ENCODE peak calls at places on chromosome 1, in seven cellular contexts. O is CD4-positive, alpha-beta memory T cell; J is CD4-positive, alpha-beta T cell; V is cardiac muscle cell; M is GM12864; Q is uterus; T is WTC11. S is an unnamed sample.

GRCh38 chr1:209326876-209327275 is 256.6 kb upstream of the CAMK1G start:
- DNase-seq in O (no peak), J (no peak), V (no peak), M (no peak), Q (no peak), T (no peak), S (no peak)

GRCh38 chr1:225428879-225429455 is 1.1 kb upstream of the LBR start:
- DNase-seq in O (no peak), J (no peak), V (no peak), M (no peak), Q (no peak), T (no peak), S (no peak)

GRCh38 chr1:35883681-35884155 is 709 bp downstream of the AGO1 start:
- DNase-seq in O (peak; percentile 27), J (peak; percentile 22), V (peak; percentile 44), M (no peak), Q (peak; percentile 41), T (peak; percentile 84), S (peak; percentile 47)

GRCh38 chr1:15923241-15923640 is 52.7 kb downstream of the ZBTB17 start:
- DNase-seq in O (no peak), J (no peak), V (peak; percentile 62), M (no peak), Q (no peak), T (no peak), S (no peak)

GRCh38 chr1:228029281-228029680 is 22.5 kb downstream of the WNT3A start:
- DNase-seq in O (no peak), J (no peak), V (no peak), M (no peak), Q (no peak), T (no peak), S (no peak)

GRCh38 chr1:172069535-172069934 is 228.2 kb downstream of the DNM3 start:
- DNase-seq in O (no peak), J (no peak), V (peak; percentile 59), M (no peak), Q (peak; percentile 65), T (no peak), S (no peak)

GRCh38 chr1:45272943-45273342 is 53.8 kb upstream of the HPDL start:
- DNase-seq in O (no peak), J (no peak), V (peak; percentile 64), M (no peak), Q (no peak), T (no peak), S (no peak)

GRCh38 chr1:94101613-94101940 is 19.4 kb downstream of the ABCA4 start:
- DNase-seq in O (no peak), J (no peak), V (no peak), M (no peak), Q (peak; percentile 78), T (no peak), S (no peak)

GRCh38 chr1:113662097-113662496 is 97.2 kb downstream of the PHTF1 start:
- DNase-seq in O (no peak), J (no peak), V (no peak), M (no peak), Q (no peak), T (no peak), S (no peak)

GRCh38 chr1:53911442-53911841 is 17.5 kb downstream of the DIO1 start:
- DNase-seq in O (no peak), J (no peak), V (no peak), M (no peak), Q (no peak), T (no peak), S (no peak)

GRCh38 chr1:30883389-30884172 is 25.0 kb downstream of the SDC3 start:
- DNase-seq in O (no peak), J (no peak), V (no peak), M (no peak), Q (no peak), T (no peak), S (no peak)

GRCh38 chr1:41804176-41804575 is 114.5 kb downstream of the HIVEP3 start:
- DNase-seq in O (no peak), J (no peak), V (no peak), M (no peak), Q (no peak), T (no peak), S (no peak)

GRCh38 chr1:53256744-53257453 is 18.6 kb upstream of the MAGOH start:
- DNase-seq in O (no peak), J (no peak), V (no peak), M (no peak), Q (no peak), T (no peak), S (no peak)